ENCODE peak calls at places on chromosomes 12 and 14, in seven cellular contexts. O, G, H, F, K, R and V are unnamed samples.
A peak's percentile ranks its signal among the peaks of the same experiment; 100 is the strongest.

GRCh38 chr14:49512147-49512551 is 74.0 kb downstream of the RPS29 start:
- DNase-seq in O (no peak), G (peak; percentile 75), H (no peak), F (no peak), K (peak; percentile 86), R (peak; percentile 65), V (no peak)

GRCh38 chr12:6765634-6766581 is at the start of gene PTMS:
- DNase-seq in O (peak; percentile 75), G (peak; percentile 96), H (peak; percentile 62), F (peak; percentile 81), K (peak; percentile 80), R (peak; percentile 71), V (no peak)

GRCh38 chr14:73887704-73888459 is 1.2 kb downstream of the ZNF410 start:
- DNase-seq in O (no peak), G (peak; percentile 2), H (no peak), F (no peak), K (peak; percentile 17), R (no peak), V (no peak)

GRCh38 chr12:31928246-31929139 is 30.7 kb upstream of the RESF1 start:
- DNase-seq in O (no peak), G (no peak), H (no peak), F (no peak), K (no peak), R (no peak), V (no peak)

GRCh38 chr14:103546651-103547454 is 15.6 kb downstream of the BAG5 start:
- DNase-seq in O (peak; percentile 94), G (peak; percentile 67), H (peak; percentile 91), F (peak; percentile 84), K (peak; percentile 78), R (peak; percentile 32), V (peak; percentile 69)

GRCh38 chr12:1575287-1575798 is 19.0 kb downstream of the FBXL14 start:
- DNase-seq in O (no peak), G (no peak), H (no peak), F (no peak), K (no peak), R (no peak), V (no peak)

GRCh38 chr14:94640721-94641631 is 28.8 kb downstream of the SERPINA3 start:
- DNase-seq in O (no peak), G (peak; percentile 39), H (no peak), F (no peak), K (peak; percentile 44), R (no peak), V (no peak)

GRCh38 chr14:73740921-73741326 is 26.7 kb upstream of the PNMA1 start:
- DNase-seq in O (no peak), G (peak; percentile 88), H (no peak), F (peak; percentile 56), K (peak; percentile 88), R (no peak), V (no peak)

GRCh38 chr12:25840678-25841077 is 117.8 kb upstream of the RASSF8 start:
- DNase-seq in O (no peak), G (peak; percentile 58), H (no peak), F (no peak), K (no peak), R (peak; percentile 85), V (no peak)

GRCh38 chr12:103771466-103771865 is 69.6 kb downstream of the NT5DC3 start:
- DNase-seq in O (no peak), G (peak; percentile 66), H (no peak), F (peak; percentile 37), K (peak; percentile 24), R (peak; percentile 41), V (no peak)

GRCh38 chr12:70733385-70733784 is 96.2 kb upstream of the PTPRB start:
- DNase-seq in O (peak; percentile 57), G (peak; percentile 80), H (peak; percentile 56), F (peak; percentile 21), K (peak; percentile 73), R (peak; percentile 64), V (no peak)

GRCh38 chr14:72738181-72738611 is 155.7 kb downstream of the DPF3 start:
- DNase-seq in O (no peak), G (no peak), H (no peak), F (no peak), K (no peak), R (no peak), V (no peak)

GRCh38 chr14:99780690-99781089 is 12.5 kb upstream of the EML1 start:
- DNase-seq in O (no peak), G (no peak), H (no peak), F (no peak), K (no peak), R (no peak), V (no peak)

GRCh38 chr12:52819731-52820510 is 6.0 kb upstream of the KRT4 start:
- DNase-seq in O (no peak), G (no peak), H (no peak), F (no peak), K (no peak), R (no peak), V (no peak)

GRCh38 chr12:52820521-52820920 is 6.6 kb upstream of the KRT4 start:
- DNase-seq in O (no peak), G (no peak), H (no peak), F (no peak), K (no peak), R (no peak), V (no peak)

GRCh38 chr12:52822771-52823510 is 9.0 kb upstream of the KRT4 start:
- DNase-seq in O (no peak), G (no peak), H (no peak), F (no peak), K (no peak), R (no peak), V (no peak)

GRCh38 chr12:52821826-52822660 is 8.1 kb upstream of the KRT4 start:
- DNase-seq in O (no peak), G (no peak), H (no peak), F (no peak), K (peak; percentile 24), R (no peak), V (no peak)

DNA sequence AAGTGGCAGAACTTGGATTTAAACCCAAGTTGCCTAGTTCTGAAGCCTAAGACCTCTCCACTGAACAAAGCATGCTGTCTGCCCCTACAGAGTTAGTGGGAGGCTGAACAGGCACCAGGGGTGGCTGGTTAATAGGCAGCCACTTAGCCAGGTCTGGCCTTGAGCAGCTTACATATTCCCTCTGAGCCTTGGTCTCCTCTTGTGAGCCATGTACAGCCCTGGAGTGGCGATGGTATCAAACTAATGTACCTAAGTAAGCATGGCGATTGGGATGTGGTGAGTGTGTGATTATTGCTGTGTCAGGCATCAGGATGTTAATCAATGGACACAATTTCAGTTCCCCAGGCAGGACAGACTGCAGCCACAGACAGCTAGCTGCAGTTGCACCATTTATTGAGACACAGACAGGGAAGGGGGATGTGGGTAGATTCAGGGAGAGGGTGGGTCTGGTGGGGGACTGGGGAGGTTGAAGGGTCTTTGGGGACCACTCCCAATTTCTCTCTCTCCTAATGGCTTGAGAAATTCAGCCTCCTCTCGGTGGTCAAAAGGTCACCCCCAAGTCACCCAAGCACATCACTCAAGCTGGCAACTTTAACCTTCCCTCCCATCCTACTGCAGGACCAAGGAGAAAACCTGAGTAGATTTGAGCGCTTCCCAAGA is 7.3 kb upstream of the KRT4 start:
- DNase-seq in O (no peak), G (no peak), H (no peak), F (no peak), K (no peak), R (no peak), V (no peak)
- TF ChIP-seq CTCF in O (no peak), G (no peak), H (no peak), F (no peak), K (no peak), R (no peak), V (no peak)

GRCh38 chr14:52998376-52999010 is 47.6 kb upstream of the FERMT2 start:
- DNase-seq in O (no peak), G (no peak), H (no peak), F (no peak), K (no peak), R (peak; percentile 65), V (no peak)
- TF ChIP-seq CTCF in O (no peak), G (no peak), H (no peak), F (no peak), K (no peak), R (no peak), V (no peak)

GRCh38 chr12:132507656-132508055 is 17.7 kb downstream of the FBRSL1 start:
- DNase-seq in O (no peak), G (no peak), H (no peak), F (no peak), K (no peak), R (no peak), V (no peak)
- TF ChIP-seq CTCF in O (peak; percentile 17), G (no peak), H (no peak), F (no peak), K (no peak), R (peak; percentile 18), V (no peak)

DNA sequence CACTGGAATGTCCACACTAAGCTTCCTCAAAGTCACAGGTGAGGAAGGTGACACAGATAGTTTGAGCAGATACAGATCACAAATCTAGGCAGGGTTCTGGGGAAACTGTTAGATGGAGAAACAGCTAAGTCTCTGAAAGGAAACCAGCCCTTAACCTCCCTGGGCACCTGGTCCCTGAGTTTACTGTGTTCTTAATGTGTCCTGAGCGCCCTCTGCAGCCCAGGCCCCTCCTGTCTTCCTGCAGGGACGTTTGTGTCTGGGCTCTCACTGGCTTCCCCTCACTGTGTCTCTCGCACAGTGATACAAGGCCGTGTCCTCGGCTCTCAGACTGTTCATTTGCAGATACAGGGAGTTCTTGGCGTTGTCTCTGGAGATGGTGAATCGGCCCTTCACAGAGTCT is 684.3 kb downstream of the TMEM121 start:
- DNase-seq in O (peak; percentile 15), G (peak; percentile 23), H (no peak), F (no peak), K (no peak), R (no peak), V (no peak)
- TF ChIP-seq CTCF in O (peak; percentile 47), G (no peak), H (peak; percentile 16), F (no peak), K (no peak), R (no peak), V (no peak)

GRCh38 chr12:40325349-40325960 is 100.7 kb downstream of the LRRK2 start:
- DNase-seq in O (peak; percentile 35), G (peak; percentile 60), H (peak; percentile 46), F (no peak), K (peak; percentile 51), R (peak; percentile 13), V (no peak)
- TF ChIP-seq CTCF in O (peak; percentile 74), G (peak; percentile 45), H (peak; percentile 68), F (peak; percentile 49), K (peak; percentile 66), R (peak; percentile 78), V (peak; percentile 34)

GRCh38 chr14:23379331-23380196 is 2.7 kb downstream of the CMTM5 start:
- DNase-seq in O (peak; percentile 84), G (peak; percentile 64), H (peak; percentile 86), F (peak; percentile 58), K (peak; percentile 68), R (no peak), V (no peak)
- TF ChIP-seq CTCF in O (peak; percentile 97), G (peak; percentile 93), H (peak; percentile 92), F (peak; percentile 88), K (peak; percentile 94), R (peak; percentile 99), V (peak; percentile 95)

GRCh38 chr12:47377414-47378221 is 297.9 kb upstream of the AMIGO2 start:
- DNase-seq in O (no peak), G (peak; percentile 91), H (no peak), F (no peak), K (peak; percentile 46), R (peak; percentile 100), V (no peak)
- TF ChIP-seq CTCF in O (no peak), G (no peak), H (no peak), F (no peak), K (no peak), R (no peak), V (no peak)

GRCh38 chr12:65923228-65923627 is 98.9 kb downstream of the HMGA2 start:
- DNase-seq in O (peak; percentile 22), G (no peak), H (peak; percentile 39), F (no peak), K (no peak), R (no peak), V (no peak)
- TF ChIP-seq CTCF in O (peak; percentile 9), G (no peak), H (peak; percentile 18), F (no peak), K (no peak), R (peak; percentile 46), V (no peak)